ENCODE peak calls at places on chromosomes 12 and 14, in nine cellular contexts. I, B, R, O, N, E, G, X and P are unnamed samples.

GRCh38 chr12:109625131-109625559 is 51.6 kb downstream of the MVK start:
- DNase-seq in X (peak), G (no peak), E (no peak), B (peak), I (peak), R (peak), O (peak), N (no peak), P (no peak)

GRCh38 chr12:7571253-7571652 is 67.7 kb upstream of the CD163 start:
- DNase-seq in B (no peak), X (no peak), I (no peak), O (no peak), G (no peak), R (peak), N (no peak), E (no peak), P (no peak)

GRCh38 chr12:2417761-2418160 is 365.0 kb downstream of the CACNA1C start:
- DNase-seq in O (no peak), X (no peak), B (no peak), E (no peak), G (no peak), N (no peak), R (no peak), I (no peak), P (no peak)

GRCh38 chr12:113467154-113467513 is 4.5 kb downstream of the LHX5 start:
- DNase-seq in B (no peak), I (no peak), N (no peak), R (no peak), X (no peak), O (no peak), G (no peak), E (no peak), P (no peak)

GRCh38 chr12:45966486-45966885 is 23.9 kb downstream of the SCAF11 start:
- DNase-seq in I (peak), R (no peak), N (no peak), O (no peak), E (no peak), G (no peak), X (peak), B (peak), P (no peak)

GRCh38 chr14:74468513-74468912 is 24.6 kb downstream of the NPC2 start:
- DNase-seq in O (no peak), R (no peak), B (no peak), I (no peak), G (no peak), N (no peak), X (no peak), E (no peak), P (no peak)

GRCh38 chr14:58763210-58763609 is 125.4 kb downstream of the DACT1 start:
- DNase-seq in O (no peak), B (no peak), E (no peak), I (no peak), G (no peak), R (no peak), N (no peak), X (no peak), P (no peak)

GRCh38 chr14:75628816-75629215 is 31.9 kb downstream of the ERG28 start:
- DNase-seq in E (no peak), B (no peak), N (no peak), R (no peak), I (no peak), O (no peak), G (no peak), X (peak), P (no peak)

GRCh38 chr12:124705545-124706138 is 138.2 kb upstream of the NCOR2 start:
- DNase-seq in O (no peak), E (no peak), N (no peak), I (no peak), G (no peak), R (no peak), B (no peak), X (no peak), P (no peak)

GRCh38 chr12:95115641-95116040 is 42.2 kb upstream of the NR2C1 start:
- DNase-seq in B (no peak), R (no peak), E (no peak), G (no peak), X (no peak), O (peak), I (no peak), N (no peak), P (no peak)

GRCh38 chr12:87201598-87201997 is 827.6 kb downstream of the C12orf50 start:
- DNase-seq in N (no peak), I (no peak), B (no peak), X (no peak), R (no peak), E (no peak), O (no peak), G (no peak), P (no peak)

GRCh38 chr12:92141585-92142244 is 3.9 kb downstream of the BTG1 start:
- DNase-seq in B (no peak), N (no peak), R (no peak), I (no peak), E (no peak), O (peak), G (no peak), X (no peak), P (no peak)

GRCh38 chr14:102804858-102805257 is 27.6 kb downstream of the TRAF3 start:
- DNase-seq in B (no peak), I (no peak), X (no peak), G (no peak), R (no peak), E (no peak), O (no peak), N (no peak), P (no peak)

GRCh38 chr14:91381801-91382670 is 35.6 kb downstream of the CCDC88C start:
- DNase-seq in G (no peak), E (no peak), I (no peak), X (no peak), R (no peak), B (no peak), O (no peak), N (no peak), P (no peak)

GRCh38 chr12:40768125-40768864 is 76.1 kb downstream of the CNTN1 start:
- DNase-seq in O (no peak), N (no peak), G (no peak), X (no peak), I (no peak), B (no peak), E (no peak), R (no peak), P (no peak)

GRCh38 chr14:59657769-59658168 is 81.2 kb upstream of the CCDC175 start:
- DNase-seq in I (no peak), O (no peak), N (no peak), R (no peak), B (no peak), G (no peak), X (no peak), E (no peak), P (no peak)

GRCh38 chr12:52600475-52600874 is 788 bp downstream of the KRT72 start:
- DNase-seq in X (no peak), G (no peak), O (no peak), N (no peak), I (no peak), R (no peak), B (no peak), E (peak), P (no peak)

GRCh38 chr12:87827638-87828264 is 201.4 kb downstream of the C12orf50 start:
- DNase-seq in X (peak), G (no peak), O (peak), I (peak), B (peak), E (no peak), R (no peak), N (no peak), P (no peak)

GRCh38 chr14:65957631-65958205 is 528.5 kb upstream of the CCDC196 start:
- DNase-seq in B (no peak), I (no peak), R (no peak), E (no peak), X (no peak), G (no peak), O (no peak), N (no peak), P (peak)

GRCh38 chr12:63846249-63846967 is 1.9 kb downstream of the SRGAP1 start:
- DNase-seq in B (no peak), X (no peak), R (no peak), G (no peak), E (no peak), O (no peak), N (no peak), I (no peak), P (no peak)

GRCh38 chr12:21065845-21066244 is 65.1 kb upstream of the SLCO1B1 start:
- DNase-seq in E (no peak), N (no peak), R (no peak), I (no peak), G (no peak), B (no peak), X (no peak), O (no peak), P (peak)

GRCh38 chr14:75566321-75566720 is 12.1 kb upstream of the FLVCR2 start:
- DNase-seq in R (no peak), E (no peak), O (no peak), X (no peak), B (no peak), N (no peak), I (no peak), G (no peak), P (no peak)

GRCh38 chr12:7645395-7646177 is 20.1 kb downstream of the APOBEC1 start:
- DNase-seq in E (no peak), N (no peak), O (no peak), X (no peak), R (peak), I (peak), G (no peak), B (peak), P (no peak)

GRCh38 chr12:8088574-8088973 is 6.5 kb downstream of the NECAP1 start:
- DNase-seq in E (no peak), G (no peak), I (no peak), N (peak), X (no peak), O (no peak), R (no peak), B (no peak), P (no peak)

GRCh38 chr14:104735830-104736642 is 12.0 kb downstream of the ADSS1 start:
- DNase-seq in R (peak), X (no peak), G (no peak), N (peak), I (no peak), O (peak), E (peak), B (no peak), P (peak)

GRCh38 chr14:104743461-104744380 is 9.2 kb upstream of the SIVA1 start:
- DNase-seq in G (no peak), X (no peak), B (no peak), N (no peak), I (no peak), R (no peak), E (no peak), O (no peak), P (no peak)

DNA sequence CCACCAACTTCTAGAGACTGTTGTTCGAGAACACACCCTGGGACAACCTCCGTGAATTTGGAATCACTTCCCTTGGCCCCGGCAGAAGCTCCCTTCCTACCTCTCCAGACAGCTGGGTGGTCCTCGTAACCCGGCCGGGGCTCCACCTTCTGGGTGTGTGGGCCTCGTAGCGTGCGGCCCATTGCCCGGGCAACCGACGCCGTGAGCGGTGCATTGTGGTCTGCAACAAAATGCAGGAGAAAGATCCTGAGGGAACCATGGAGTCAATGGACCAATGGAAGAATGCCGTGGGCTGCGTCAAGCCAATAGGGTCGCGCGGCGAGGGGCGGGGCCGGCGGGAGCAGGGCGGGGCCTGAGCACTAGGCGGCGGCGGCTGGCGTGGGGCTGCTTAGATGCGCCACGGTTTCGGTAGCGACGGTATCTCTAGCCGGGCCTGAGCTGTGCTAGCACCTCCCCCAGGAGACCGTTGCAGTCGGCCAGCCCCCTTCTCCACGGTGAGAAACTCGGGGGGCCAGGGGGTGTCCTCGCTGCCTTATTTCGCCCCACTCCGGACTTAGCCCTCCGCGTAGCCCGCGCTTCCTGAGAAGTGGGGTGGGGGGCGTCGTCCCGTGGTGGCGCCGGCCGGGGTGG is at the start of gene DYNLL1:
- DNase-seq in N (peak), O (peak), B (peak), X (peak), I (peak), R (peak), E (peak), G (peak), P (peak)
- TF ChIP-seq CTCF in N (no peak), O (no peak), B (no peak), X (no peak), I (no peak), R (no peak), E (no peak), G (no peak), P (no peak)

DNA sequence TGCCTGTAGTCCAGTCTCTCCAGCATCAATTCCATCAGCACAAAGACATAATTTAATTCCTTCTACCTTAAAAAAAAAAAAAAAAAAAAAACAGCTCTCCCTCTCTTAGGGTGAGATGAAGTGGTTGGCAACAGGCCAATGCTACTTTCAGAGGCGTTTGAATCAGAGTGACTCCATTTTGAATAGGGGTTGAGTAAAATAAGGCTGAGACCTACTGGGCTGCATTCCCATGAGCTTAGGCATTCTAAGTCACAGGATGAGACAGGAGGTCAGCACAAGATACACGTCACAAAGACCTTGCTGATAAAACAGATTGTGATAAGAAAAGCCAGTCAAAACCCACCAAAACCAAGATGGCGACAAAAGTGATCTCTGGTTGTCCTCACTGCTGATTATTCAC is 7.1 kb upstream of the TCL1B start:
- DNase-seq in N (no peak), E (no peak), R (peak), B (no peak), I (no peak), G (no peak), X (no peak), O (no peak), P (no peak)
- TF ChIP-seq CTCF in N (no peak), E (no peak), R (no peak), B (no peak), I (no peak), G (no peak), X (no peak), O (no peak), P (no peak)

GRCh38 chr12:4530982-4531586 is 7.6 kb upstream of the RAD51AP1 start:
- DNase-seq in E (no peak), G (no peak), X (no peak), O (no peak), I (no peak), R (no peak), B (no peak), N (no peak), P (no peak)

GRCh38 chr12:4526923-4527546 is 11.7 kb upstream of the RAD51AP1 start:
- DNase-seq in X (peak), R (no peak), I (no peak), B (no peak), E (no peak), G (no peak), O (no peak), N (no peak), P (no peak)
- TF ChIP-seq CTCF in X (peak), R (peak), I (peak), B (peak), E (peak), G (peak), O (peak), N (peak), P (peak)

DNA sequence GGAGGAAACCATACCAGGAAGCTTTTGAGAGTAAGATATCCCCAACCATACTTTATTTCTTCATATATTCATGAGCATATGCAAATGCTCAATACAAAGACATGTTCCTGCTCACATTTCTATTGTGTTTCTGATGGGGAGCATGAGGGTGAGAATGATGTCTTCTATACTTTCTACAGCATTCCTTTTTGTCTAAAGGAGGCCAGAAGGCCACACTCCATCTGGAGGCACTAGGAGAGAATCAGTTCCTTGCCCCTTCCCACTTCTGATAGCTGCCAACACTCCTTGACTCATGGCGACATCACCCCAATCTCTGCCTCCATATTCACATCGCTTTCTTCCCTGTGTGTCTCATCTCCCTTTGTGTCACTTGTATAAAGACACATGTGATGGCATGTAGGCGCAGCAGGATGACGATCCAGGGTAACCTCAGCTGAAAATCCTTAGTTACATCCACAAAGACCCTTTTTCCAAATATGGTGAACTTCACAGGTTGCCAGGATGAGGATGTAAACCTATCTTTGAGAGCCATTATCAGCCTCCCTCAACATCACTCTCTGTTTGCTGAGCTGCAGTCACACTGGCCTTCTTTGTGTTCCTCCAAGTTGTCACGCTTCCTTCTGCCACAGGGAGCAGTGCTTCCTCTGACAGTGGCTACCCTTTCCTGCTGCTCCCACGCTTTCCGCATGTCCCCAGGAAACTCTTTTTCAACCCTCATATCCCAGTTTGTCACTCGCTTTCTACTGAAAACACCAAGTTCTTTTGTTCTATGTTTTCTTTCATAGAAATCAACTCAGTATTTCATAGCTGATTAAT is 96.9 kb downstream of the STXBP6 start:
- DNase-seq in O (no peak), B (no peak), R (no peak), G (no peak), I (no peak), E (no peak), N (no peak), X (no peak), P (peak)
- TF ChIP-seq CTCF in O (no peak), B (no peak), R (no peak), G (no peak), I (no peak), E (no peak), N (no peak), X (no peak), P (no peak)

GRCh38 chr12:67449591-67450052 is 180.5 kb downstream of the CAND1 start:
- DNase-seq in R (no peak), G (no peak), B (no peak), O (no peak), E (no peak), N (no peak), I (no peak), X (no peak), P (no peak)

GRCh38 chr12:67452119-67452805 is 183.1 kb downstream of the CAND1 start:
- DNase-seq in B (no peak), N (no peak), O (no peak), I (no peak), X (no peak), E (no peak), R (no peak), G (no peak), P (no peak)

GRCh38 chr12:67447180-67447579 is 178.0 kb downstream of the CAND1 start:
- DNase-seq in R (no peak), B (no peak), I (no peak), E (no peak), X (no peak), O (no peak), N (no peak), G (no peak), P (no peak)

GRCh38 chr12:67453181-67453580 is 184.0 kb downstream of the CAND1 start:
- DNase-seq in R (no peak), X (no peak), B (no peak), I (no peak), O (no peak), N (no peak), G (no peak), E (no peak), P (no peak)

GRCh38 chr12:67451206-67451605 is 182.0 kb downstream of the CAND1 start:
- DNase-seq in I (no peak), X (no peak), O (no peak), B (no peak), E (no peak), R (no peak), N (no peak), G (no peak), P (no peak)
- TF ChIP-seq CTCF in I (no peak), X (no peak), O (no peak), B (no peak), E (no peak), R (no peak), N (no peak), G (no peak), P (no peak)

DNA sequence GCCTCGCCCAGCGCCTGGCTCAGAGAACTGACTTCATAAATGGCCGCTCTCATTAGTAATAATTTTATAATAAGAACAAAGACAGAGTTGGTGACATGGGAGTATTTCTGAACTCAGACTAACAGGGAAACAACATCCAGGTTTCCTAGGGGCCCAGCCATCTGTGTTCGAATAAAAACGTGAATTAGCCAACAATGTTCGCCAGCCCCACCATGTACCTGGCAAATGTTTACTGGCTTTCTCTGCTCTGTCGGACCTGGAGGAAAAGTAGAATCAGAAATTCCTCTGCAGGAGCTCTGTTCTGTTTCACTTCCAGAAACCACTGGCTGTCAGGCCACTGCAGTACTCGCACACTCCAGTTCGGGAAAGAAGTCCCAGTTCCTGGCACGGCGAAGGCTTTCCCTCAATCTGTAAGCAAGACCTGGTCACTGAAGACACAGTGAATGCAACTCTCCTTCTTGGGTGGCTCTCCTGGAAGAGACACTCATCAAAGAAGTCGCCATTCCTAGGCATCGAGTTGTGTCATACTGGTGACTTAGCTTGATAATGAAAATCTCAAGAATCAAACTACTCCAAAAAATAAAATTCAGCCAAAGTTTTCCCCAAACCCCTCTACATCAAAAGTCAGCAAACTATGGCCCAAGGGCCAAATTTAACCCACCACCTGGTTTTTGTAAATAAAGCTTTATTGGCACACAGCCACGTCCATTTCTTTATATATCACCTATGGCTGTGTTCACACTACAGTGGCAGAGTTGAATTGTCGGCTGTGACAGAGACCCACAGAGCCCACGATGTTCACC is 189.4 kb upstream of the DIO3 start:
- DNase-seq in I (no peak), B (no peak), X (no peak), O (no peak), N (no peak), G (no peak), E (no peak), R (no peak), P (no peak)
- TF ChIP-seq CTCF in I (no peak), B (no peak), X (no peak), O (no peak), N (no peak), G (no peak), E (no peak), R (no peak), P (no peak)

GRCh38 chr12:32151552-32151951 is 44.9 kb downstream of the BICD1 start:
- DNase-seq in X (no peak), B (no peak), E (no peak), R (no peak), G (no peak), N (no peak), O (peak), I (no peak), P (no peak)
- TF ChIP-seq CTCF in X (no peak), B (no peak), E (no peak), R (no peak), G (no peak), N (no peak), O (no peak), I (no peak), P (no peak)

GRCh38 chr12:65100140-65100539 is 21.0 kb downstream of the WIF1 start:
- DNase-seq in N (no peak), B (no peak), I (peak), R (no peak), X (no peak), E (no peak), G (no peak), O (no peak), P (peak)
- TF ChIP-seq CTCF in N (no peak), B (peak), I (peak), R (no peak), X (peak), E (no peak), G (no peak), O (peak), P (peak)